ENCODE peak calls at places on chromosomes 1 and 21, in five cellular contexts. Z, P, H, M and E are unnamed samples.

GRCh38 chr1:159991513-159991912 is 37.5 kb upstream of the SLAMF9 start:
- DNase-seq in Z (no peak), P (peak; percentile 45), H (no peak), M (no peak), E (peak; percentile 19)

GRCh38 chr21:45086342-45086958 is 12.1 kb downstream of the ADARB1 start:
- DNase-seq in Z (no peak), P (peak; percentile 42), H (no peak), M (no peak), E (no peak)

GRCh38 chr21:27246741-27247140 is 279.9 kb upstream of the ADAMTS5 start:
- DNase-seq in Z (no peak), P (no peak), H (no peak), M (no peak), E (peak; percentile 49)

GRCh38 chr1:10771789-10772188 is 24.7 kb downstream of the CASZ1 start:
- DNase-seq in Z (no peak), P (no peak), H (no peak), M (no peak), E (no peak)

GRCh38 chr21:17780539-17780938 is 38.6 kb downstream of the C21orf91 start:
- DNase-seq in Z (no peak), P (peak; percentile 57), H (peak; percentile 64), M (no peak), E (no peak)

GRCh38 chr1:72051538-72051937 is 230.8 kb downstream of the NEGR1 start:
- DNase-seq in Z (no peak), P (no peak), H (no peak), M (no peak), E (no peak)

GRCh38 chr1:93692983-93693591 is 11.4 kb upstream of the BCAR3 start:
- DNase-seq in Z (no peak), P (no peak), H (no peak), M (no peak), E (no peak)

GRCh38 chr1:10253149-10253548 is 42.8 kb downstream of the KIF1B start:
- DNase-seq in Z (no peak), P (no peak), H (no peak), M (no peak), E (no peak)

GRCh38 chr1:3004285-3005205 is 16.7 kb upstream of the ACTRT2 start:
- DNase-seq in Z (no peak), P (no peak), H (no peak), M (no peak), E (no peak)

GRCh38 chr1:11098931-11099309 is 749 bp downstream of the EXOSC10 start:
- DNase-seq in Z (no peak), P (no peak), H (no peak), M (no peak), E (no peak)

GRCh38 chr1:234769284-234769998 is 159.5 kb upstream of the IRF2BP2 start:
- DNase-seq in Z (no peak), P (no peak), H (no peak), M (no peak), E (no peak)

GRCh38 chr1:40897499-40897898 is 35.3 kb upstream of the CITED4 start:
- DNase-seq in Z (no peak), P (no peak), H (no peak), M (no peak), E (no peak)

GRCh38 chr1:246583448-246584185 is 17.4 kb downstream of the CNST start:
- DNase-seq in Z (peak; percentile 84), P (no peak), H (no peak), M (no peak), E (peak; percentile 84)

GRCh38 chr21:29403922-29404538 is 105.3 kb downstream of the BACH1 start:
- DNase-seq in Z (no peak), P (peak; percentile 80), H (no peak), M (no peak), E (no peak)

GRCh38 chr1:6198646-6199297 is 623 bp downstream of the RPL22 start:
- DNase-seq in Z (peak; percentile 40), P (peak; percentile 41), H (no peak), M (no peak), E (no peak)

GRCh38 chr1:117318011-117318410 is 49.2 kb upstream of the MAN1A2 start:
- DNase-seq in Z (no peak), P (no peak), H (no peak), M (no peak), E (no peak)

GRCh38 chr1:166164995-166165660 is 1.7 kb downstream of the FAM78B start:
- DNase-seq in Z (peak; percentile 46), P (no peak), H (no peak), M (peak; percentile 71), E (peak; percentile 88)

GRCh38 chr1:93177991-93178390 is 2.2 kb downstream of the TMED5 start:
- DNase-seq in Z (no peak), P (peak; percentile 17), H (no peak), M (no peak), E (no peak)

GRCh38 chr1:27773732-27774445 is 870 bp downstream of the STX12 start:
- DNase-seq in Z (no peak), P (peak; percentile 55), H (no peak), M (no peak), E (peak; percentile 26)

GRCh38 chr1:18743233-18743632 is 112.6 kb downstream of the PAX7 start:
- DNase-seq in Z (no peak), P (no peak), H (no peak), M (no peak), E (no peak)

GRCh38 chr1:184380468-184380867 is 6.4 kb upstream of the C1orf21 start:
- DNase-seq in Z (no peak), P (no peak), H (no peak), M (no peak), E (no peak)

GRCh38 chr21:35926003-35926541 is 134.3 kb downstream of the SETD4 start:
- DNase-seq in Z (no peak), P (no peak), H (no peak), M (no peak), E (no peak)

GRCh38 chr1:8818325-8818775 is 910 bp upstream of the RERE start:
- DNase-seq in Z (peak; percentile 76), P (peak; percentile 53), H (no peak), M (no peak), E (peak; percentile 75)

GRCh38 chr1:168643152-168643551 is 66.7 kb downstream of the XCL1 start:
- DNase-seq in Z (no peak), P (no peak), H (no peak), M (no peak), E (peak; percentile 80)

GRCh38 chr1:84847253-84848247 is 45.5 kb downstream of the LPAR3 start:
- DNase-seq in Z (peak; percentile 20), P (peak; percentile 24), H (no peak), M (peak; percentile 32), E (peak; percentile 78)

GRCh38 chr21:43372663-43373386 is 54.1 kb downstream of the SIK1 start:
- DNase-seq in Z (no peak), P (no peak), H (no peak), M (no peak), E (no peak)

GRCh38 chr1:20426923-20427322 is 59.1 kb downstream of the CAMK2N1 start:
- DNase-seq in Z (no peak), P (peak; percentile 14), H (no peak), M (no peak), E (no peak)

GRCh38 chr21:43836616-43837015 is 28.4 kb upstream of the AGPAT3 start:
- DNase-seq in Z (no peak), P (no peak), H (no peak), M (no peak), E (no peak)

GRCh38 chr1:50368179-50369007 is 54.9 kb downstream of the DMRTA2 start:
- DNase-seq in Z (no peak), P (peak; percentile 34), H (no peak), M (no peak), E (peak; percentile 63)

GRCh38 chr1:111856411-111857135 is 100.9 kb downstream of the DDX20 start:
- DNase-seq in Z (no peak), P (no peak), H (no peak), M (no peak), E (no peak)

GRCh38 chr1:209051598-209051997 is 531.9 kb upstream of the CAMK1G start:
- DNase-seq in Z (no peak), P (no peak), H (no peak), M (no peak), E (no peak)

GRCh38 chr1:62735491-62736171 is 47.4 kb upstream of the DOCK7 start:
- DNase-seq in Z (no peak), P (no peak), H (no peak), M (no peak), E (peak; percentile 55)

GRCh38 chr1:149936076-149936991 is at the start of gene MTMR11:
- DNase-seq in Z (peak; percentile 58), P (no peak), H (no peak), M (no peak), E (no peak)

GRCh38 chr1:33706634-33707255 is 157.1 kb upstream of the HMGB4 start:
- DNase-seq in Z (no peak), P (no peak), H (no peak), M (no peak), E (no peak)

GRCh38 chr1:160789051-160789701 is 6.8 kb upstream of the LY9 start:
- DNase-seq in Z (no peak), P (no peak), H (no peak), M (no peak), E (peak; percentile 53)

GRCh38 chr1:24309762-24310485 is 9.2 kb upstream of the GRHL3 start:
- DNase-seq in Z (no peak), P (no peak), H (no peak), M (no peak), E (no peak)
- H3K4me3 ChIP-seq in Z (no peak overlapping the region), P (no peak overlapping the region), H (no peak overlapping the region), M (no peak overlapping the region), E (no peak overlapping the region)

DNA sequence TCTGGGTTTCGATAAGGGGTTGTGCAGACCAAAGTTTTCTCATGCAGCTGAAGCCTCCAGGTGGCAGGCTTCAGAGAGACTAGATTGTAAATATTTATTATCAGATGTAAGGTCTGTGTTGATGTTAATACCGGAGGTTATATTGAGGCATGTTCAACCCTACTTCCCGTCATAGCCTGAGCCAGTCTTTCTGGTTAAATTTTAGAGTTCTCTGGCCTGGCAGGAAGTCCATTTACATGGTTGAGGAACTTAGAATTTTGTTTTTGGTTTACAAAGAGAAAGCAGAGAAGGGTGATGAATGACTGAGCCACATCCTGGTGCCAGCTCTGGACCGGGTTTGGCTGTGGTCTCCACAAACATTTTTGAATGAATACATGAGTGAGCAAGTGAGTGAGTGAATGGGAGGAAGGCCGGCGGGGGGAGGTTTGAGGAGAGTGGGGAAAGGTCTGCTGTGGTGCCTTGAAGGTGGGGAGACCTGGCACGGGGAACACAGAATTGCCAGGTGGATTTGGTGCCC is 218.5 kb downstream of the DISC1 start:
- DNase-seq in Z (no peak), P (no peak), H (no peak), M (no peak), E (no peak)
- H3K4me3 ChIP-seq in Z (no peak overlapping the region), P (no peak overlapping the region), H (no peak overlapping the region), M (no peak overlapping the region), E (peak overlapping the region; percentile 28)

GRCh38 chr1:202643397-202644218 is 66.6 kb downstream of the SYT2 start:
- DNase-seq in Z (no peak), P (peak; percentile 33), H (no peak), M (peak; percentile 64), E (peak; percentile 45)
- H3K4me3 ChIP-seq in Z (no peak overlapping the region), P (no peak overlapping the region), H (peak overlapping the region; percentile 49), M (peak overlapping the region; percentile 63), E (peak overlapping the region; percentile 18)

GRCh38 chr1:222912730-222913129 is 97.9 kb downstream of the DISP1 start:
- DNase-seq in Z (no peak), P (no peak), H (no peak), M (no peak), E (no peak)

GRCh38 chr1:222904451-222904850 is 89.6 kb downstream of the DISP1 start:
- DNase-seq in Z (no peak), P (no peak), H (no peak), M (no peak), E (no peak)

GRCh38 chr1:222911866-222912265 is 97.0 kb downstream of the DISP1 start:
- DNase-seq in Z (no peak), P (no peak), H (no peak), M (no peak), E (no peak)

GRCh38 chr1:222910699-222911098 is 95.9 kb downstream of the DISP1 start:
- DNase-seq in Z (no peak), P (peak; percentile 8), H (no peak), M (no peak), E (peak; percentile 55)

GRCh38 chr1:222909586-222909985 is 94.7 kb downstream of the DISP1 start:
- DNase-seq in Z (peak; percentile 22), P (peak; percentile 9), H (no peak), M (no peak), E (peak; percentile 80)
- H3K4me3 ChIP-seq in Z (no peak overlapping the region), P (no peak overlapping the region), H (no peak overlapping the region), M (no peak overlapping the region), E (no peak overlapping the region)